ENCODE peak calls at places on chromosomes 5 and 9, in six cellular contexts. Z, R, A, T, G and J are unnamed samples.
A peak's percentile ranks its signal among the peaks of the same experiment; 100 is the strongest.

GRCh38 chr5:132962429-132962928 is 955 bp downstream of the AFF4 start:
- DNase-seq in A (peak; percentile 82), G (no peak), Z (peak; percentile 20), R (no peak), T (peak; percentile 30), J (no peak)

GRCh38 chr9:89078860-89079259 is 87.6 kb downstream of the S1PR3 start:
- DNase-seq in A (peak; percentile 48), G (no peak), T (no peak), R (no peak), Z (no peak), J (no peak)

GRCh38 chr5:35956429-35956828 is 18.0 kb upstream of the CAPSL start:
- DNase-seq in R (no peak), A (no peak), G (no peak), Z (no peak), T (no peak), J (no peak)

GRCh38 chr5:174065528-174066189 is 20.2 kb downstream of the NSG2 start:
- DNase-seq in T (no peak), Z (no peak), G (no peak), A (no peak), R (no peak), J (no peak)

GRCh38 chr5:132506094-132506692 is 15.6 kb upstream of the IRF1 start:
- DNase-seq in Z (no peak), R (peak; percentile 48), T (no peak), G (no peak), A (peak; percentile 97), J (no peak)

GRCh38 chr5:143931389-143931984 is 119.5 kb downstream of the HMHB1 start:
- DNase-seq in A (no peak), G (no peak), Z (no peak), R (no peak), T (no peak), J (no peak)

GRCh38 chr9:90287567-90288274 is 354.9 kb downstream of the DIRAS2 start:
- DNase-seq in Z (no peak), A (peak; percentile 10), G (no peak), R (no peak), T (no peak), J (no peak)

GRCh38 chr5:150339165-150339564 is 18.3 kb upstream of the TCOF1 start:
- DNase-seq in R (no peak), G (peak; percentile 11), A (no peak), Z (no peak), T (no peak), J (no peak)

GRCh38 chr5:122352331-122352730 is 40.3 kb downstream of the SNCAIP start:
- DNase-seq in A (peak; percentile 4), R (no peak), G (no peak), Z (no peak), T (no peak), J (no peak)

GRCh38 chr5:34563951-34564705 is 92.0 kb upstream of the RAI14 start:
- DNase-seq in G (no peak), A (peak; percentile 85), T (peak; percentile 42), R (peak; percentile 54), Z (no peak), J (no peak)

GRCh38 chr9:17509698-17510097 is 69.2 kb upstream of the SH3GL2 start:
- DNase-seq in G (no peak), Z (no peak), A (peak; percentile 49), R (no peak), T (no peak), J (no peak)